ENCODE peak calls at places on chromosomes 6 and 20, in four cellular contexts. F is kidney tubule cell, N is osteocyte, G is GDM1. X is an unnamed sample.

GRCh38 chr6:96837138-96837971 is at the start of gene GPR63:
- DNase-seq in N (no peak), G (peak; percentile 20), F (peak; percentile 87), X (peak; percentile 92)

GRCh38 chr20:52941803-52942202 is 30.4 kb upstream of the TSHZ2 start:
- DNase-seq in F (no peak), N (no peak), G (no peak), X (no peak)

GRCh38 chr6:107786179-107786578 is 37.9 kb downstream of the SCML4 start:
- DNase-seq in G (no peak), N (no peak), F (no peak), X (no peak)

GRCh38 chr6:31898200-31899011 is 908 bp upstream of the EHMT2 start:
- DNase-seq in N (no peak), G (no peak), F (peak; percentile 55), X (peak; percentile 59)

GRCh38 chr6:137973201-137973600 is 106.1 kb downstream of the TNFAIP3 start:
- DNase-seq in N (no peak), G (no peak), F (no peak), X (no peak)

GRCh38 chr20:13744403-13744802 is 40.3 kb downstream of the ESF1 start:
- DNase-seq in F (peak; percentile 27), G (no peak), N (no peak), X (no peak)

GRCh38 chr6:34560366-34561226 is 4.5 kb upstream of the SPDEF start:
- DNase-seq in F (peak; percentile 17), N (no peak), G (no peak), X (no peak)

GRCh38 chr20:56955673-56956072 is 310.8 kb downstream of the BMP7 start:
- DNase-seq in N (no peak), G (no peak), F (no peak), X (no peak)

GRCh38 chr6:166382500-166382932 is 224 bp downstream of the MPC1 start:
- DNase-seq in N (no peak), F (no peak), G (no peak), X (no peak)

GRCh38 chr6:44038543-44039065 is 88.6 kb downstream of the MRPL14 start:
- DNase-seq in F (no peak), G (no peak), N (no peak), X (no peak)

GRCh38 chr20:13111249-13111911 is 102.6 kb downstream of the SPTLC3 start:
- DNase-seq in G (no peak), F (no peak), N (no peak), X (no peak)

GRCh38 chr6:22536111-22536510 is 33.3 kb upstream of the HDGFL1 start:
- DNase-seq in F (no peak), N (no peak), G (no peak), X (no peak)

GRCh38 chr6:8108031-8108660 is 5.8 kb upstream of the EEF1E1 start:
- DNase-seq in F (peak; percentile 85), N (no peak), G (no peak), X (no peak)

GRCh38 chr6:87199787-87200186 is 44.4 kb downstream of the ZNF292 start:
- DNase-seq in G (no peak), N (no peak), F (no peak), X (no peak)

GRCh38 chr6:167781066-167781767 is 45.5 kb upstream of the AFDN start:
- DNase-seq in G (no peak), N (no peak), F (peak; percentile 21), X (no peak)

GRCh38 chr20:26135325-26136110 is 438.9 kb upstream of the ZNF337 start:
- DNase-seq in N (no peak), F (no peak), G (no peak), X (no peak)

GRCh38 chr6:48889429-48889828 is 573.6 kb downstream of the MMUT start:
- DNase-seq in N (no peak), F (no peak), G (no peak), X (no peak)

GRCh38 chr6:142357879-142358278 is 56.1 kb downstream of the ADGRG6 start:
- DNase-seq in F (peak; percentile 8), N (no peak), G (no peak), X (no peak)

GRCh38 chr6:7115452-7116223 is 7.9 kb downstream of the RREB1 start:
- DNase-seq in N (no peak), F (no peak), G (no peak), X (no peak)

GRCh38 chr20:62653951-62654685 is 11.8 kb downstream of the SLCO4A1 start:
- DNase-seq in N (no peak), G (no peak), F (no peak), X (no peak)

X was measured in KBM-7.